ENCODE peak calls at places on chromosomes 5 and 9, in five cellular contexts. M, Q, P, E and S are unnamed samples.

GRCh38 chr5:52356311-52356918 is 431.3 kb upstream of the ITGA1 start:
- DNase-seq in M (no peak), P (peak; percentile 74), E (peak; percentile 12), Q (no peak), S (no peak)

GRCh38 chr5:71695069-71695468 is 24.0 kb upstream of the CARTPT start:
- DNase-seq in P (peak; percentile 88), M (no peak), E (no peak), Q (no peak), S (no peak)

GRCh38 chr5:138472353-138472752 is 7.1 kb downstream of the EGR1 start:
- DNase-seq in M (no peak), Q (no peak), P (no peak), E (no peak), S (no peak)

GRCh38 chr9:133955821-133956411 is 36.2 kb downstream of the VAV2 start:
- DNase-seq in Q (peak; percentile 7), E (peak; percentile 41), M (no peak), P (no peak), S (no peak)

GRCh38 chr5:125198270-125198974 is 452.0 kb upstream of the ZNF608 start:
- DNase-seq in M (no peak), P (peak; percentile 85), Q (no peak), E (peak; percentile 22), S (peak; percentile 62)

GRCh38 chr9:221989-222776 is 7.5 kb downstream of the DOCK8 start:
- DNase-seq in M (no peak), E (no peak), Q (no peak), P (no peak), S (no peak)

GRCh38 chr5:170749911-170750431 is 33.6 kb upstream of the GABRP start:
- DNase-seq in M (no peak), P (no peak), Q (no peak), E (no peak), S (no peak)

GRCh38 chr9:75482566-75482965 is 394.3 kb downstream of the OSTF1 start:
- DNase-seq in P (no peak), E (no peak), M (no peak), Q (no peak), S (no peak)

GRCh38 chr5:39340486-39340885 is 23.8 kb downstream of the C9 start:
- DNase-seq in E (peak; percentile 35), Q (no peak), M (no peak), P (no peak), S (no peak)

GRCh38 chr5:67042586-67043133 is 153.9 kb downstream of the CD180 start:
- DNase-seq in E (no peak), Q (no peak), P (no peak), M (no peak), S (no peak)

GRCh38 chr5:133581348-133581747 is 31.0 kb downstream of the FSTL4 start:
- DNase-seq in P (no peak), Q (no peak), E (no peak), M (no peak), S (no peak)